ENCODE peak calls at places on chromosomes 11 and 22, in six cellular contexts. J is H1, T is IMR-90, G is neuronal stem cell, C is mesenchymal stem cell, O is H9. R is an unnamed sample.

GRCh38 chr11:92276773-92277172 is 52.2 kb downstream of the FAT3 start:
- DNase-seq in J (no peak), T (peak), G (no peak), C (peak), O (no peak), R (no peak)

GRCh38 chr22:37032134-37032534 is 12.6 kb downstream of the MPST start:
- DNase-seq in J (no peak), T (no peak), G (no peak), C (peak), O (no peak), R (peak)

GRCh38 chr11:63871962-63872832 is 33.3 kb downstream of the MARK2 start:
- DNase-seq in J (no peak), T (peak), G (no peak), C (peak), O (peak), R (peak)

GRCh38 chr11:35682230-35683195 is 19.9 kb downstream of the TRIM44 start:
- DNase-seq in J (no peak), T (no peak), G (no peak), C (no peak), O (no peak), R (no peak)

GRCh38 chr22:16824718-16825687 is at the start of gene XKR3:
- DNase-seq in J (no peak), T (no peak), G (no peak), C (no peak), O (no peak), R (peak)

GRCh38 chr11:120065876-120066275 is 72.0 kb downstream of the TRIM29 start:
- DNase-seq in J (no peak), T (no peak), G (no peak), C (no peak), O (peak), R (no peak)

GRCh38 chr11:2166091-2166851 is 5.3 kb upstream of the INS start:
- DNase-seq in J (no peak), T (no peak), G (no peak), C (no peak), O (peak), R (peak)

GRCh38 chr11:45079943-45080719 is 66.3 kb upstream of the PRDM11 start:
- DNase-seq in J (no peak), T (no peak), G (no peak), C (no peak), O (no peak), R (no peak)

GRCh38 chr11:47124675-47125074 is 52.0 kb downstream of the ARFGAP2 start:
- DNase-seq in J (no peak), T (no peak), G (no peak), C (no peak), O (no peak), R (no peak)

GRCh38 chr22:37633693-37634504 is 5.6 kb upstream of the SH3BP1 start:
- DNase-seq in J (peak), T (peak), G (peak), C (peak), O (peak), R (peak)

GRCh38 chr11:69520186-69520585 is 38.7 kb downstream of the LINC01488 start:
- DNase-seq in J (no peak), T (peak), G (no peak), C (no peak), O (no peak), R (no peak)

GRCh38 chr11:128530119-128531091 is 57.0 kb downstream of the ETS1 start:
- DNase-seq in J (no peak), T (peak), G (no peak), C (peak), O (no peak), R (no peak)

GRCh38 chr11:113690619-113691569 is 15.2 kb downstream of the TMPRSS5 start:
- DNase-seq in J (peak), T (peak), G (peak), C (peak), O (peak), R (peak)

GRCh38 chr11:9760180-9760550 is 96.3 kb downstream of the SWAP70 start:
- DNase-seq in J (no peak), T (peak), G (no peak), C (peak), O (no peak), R (no peak)

GRCh38 chr11:9922806-9923205 is 258.9 kb downstream of the SWAP70 start:
- DNase-seq in J (peak), T (no peak), G (no peak), C (peak), O (peak), R (no peak)

GRCh38 chr11:76048763-76049162 is 157.5 kb downstream of the WNT11 start:
- DNase-seq in J (no peak), T (no peak), G (peak), C (no peak), O (no peak), R (no peak)

GRCh38 chr11:77346906-77347603 is 45.6 kb upstream of the GDPD4 start:
- DNase-seq in J (no peak), T (peak), G (no peak), C (peak), O (no peak), R (peak)

GRCh38 chr22:25085930-25086901 is 113.4 kb upstream of the CRYBB3 start:
- DNase-seq in J (no peak), T (no peak), G (no peak), C (peak), O (no peak), R (no peak)

GRCh38 chr11:68406318-68407313 is 53.9 kb upstream of the PPP6R3 start:
- DNase-seq in J (no peak), T (no peak), G (no peak), C (no peak), O (no peak), R (no peak)

GRCh38 chr22:36325163-36326031 is 62.4 kb downstream of the MYH9 start:
- DNase-seq in J (no peak), T (peak), G (no peak), C (peak), O (no peak), R (no peak)

GRCh38 chr11:91078221-91078620 is 855.4 kb upstream of the CHORDC1 start:
- DNase-seq in J (no peak), T (no peak), G (no peak), C (no peak), O (no peak), R (no peak)

GRCh38 chr11:46247090-46247489 is 30.4 kb upstream of the CREB3L1 start:
- DNase-seq in J (no peak), T (no peak), G (no peak), C (no peak), O (no peak), R (no peak)

GRCh38 chr11:58222730-58223129 is 6.0 kb downstream of the OR10Q1 start:
- DNase-seq in J (no peak), T (peak), G (no peak), C (no peak), O (no peak), R (peak)

GRCh38 chr22:35642305-35642741 is 5.9 kb upstream of the APOL6 start:
- DNase-seq in J (no peak), T (peak), G (no peak), C (peak), O (no peak), R (no peak)

GRCh38 chr11:23233075-23233474 is 372.8 kb upstream of the CCDC179 start:
- DNase-seq in J (no peak), T (peak), G (no peak), C (no peak), O (no peak), R (peak)

GRCh38 chr11:122093731-122094130 is 22.3 kb downstream of the BLID start:
- DNase-seq in J (no peak), T (peak), G (no peak), C (peak), O (no peak), R (no peak)

GRCh38 chr11:108654994-108655631 is 9.8 kb upstream of the DDX10 start:
- DNase-seq in J (no peak), T (peak), G (no peak), C (peak), O (no peak), R (peak)

GRCh38 chr11:17725174-17725573 is 5.8 kb downstream of the MYOD1 start:
- DNase-seq in J (no peak), T (no peak), G (no peak), C (no peak), O (no peak), R (no peak)

GRCh38 chr11:12721816-12722604 is 47.8 kb downstream of the TEAD1 start:
- DNase-seq in J (no peak), T (no peak), G (no peak), C (no peak), O (no peak), R (no peak)

GRCh38 chr11:92829121-92829520 is 140.3 kb upstream of the MTNR1B start:
- DNase-seq in J (no peak), T (no peak), G (no peak), C (no peak), O (no peak), R (no peak)

GRCh38 chr22:31173386-31174145 is 13.6 kb downstream of the RNF185 start:
- DNase-seq in J (no peak), T (peak), G (no peak), C (peak), O (no peak), R (peak)

GRCh38 chr11:130314184-130314748 is 451 bp downstream of the ZBTB44 start:
- DNase-seq in J (no peak), T (peak), G (no peak), C (no peak), O (peak), R (peak)

GRCh38 chr22:45831394-45831793 is 145.6 kb downstream of the WNT7B start:
- DNase-seq in J (no peak), T (peak), G (no peak), C (no peak), O (no peak), R (no peak)

GRCh38 chr11:114340311-114341131 is 44.3 kb downstream of the NNMT start:
- DNase-seq in J (no peak), T (peak), G (peak), C (peak), O (peak), R (peak)

GRCh38 chr11:67352546-67353316 is 615 bp downstream of the POLD4 start:
- DNase-seq in J (no peak), T (no peak), G (no peak), C (no peak), O (peak), R (peak)
- H2BK5ac ChIP-seq in J (peak), T (peak), G (no peak), C (peak), O (peak), R (peak)

GRCh38 chr11:43582024-43582836 is 98.3 kb upstream of the HSD17B12 start:
- DNase-seq in J (no peak), T (no peak), G (no peak), C (no peak), O (no peak), R (no peak)

GRCh38 chr11:43581370-43582023 is 99.0 kb upstream of the HSD17B12 start:
- DNase-seq in J (no peak), T (no peak), G (no peak), C (no peak), O (no peak), R (no peak)

GRCh38 chr11:43579919-43580276 is 100.6 kb upstream of the HSD17B12 start:
- DNase-seq in J (no peak), T (no peak), G (no peak), C (no peak), O (no peak), R (no peak)

GRCh38 chr11:43579171-43579918 is 101.2 kb upstream of the HSD17B12 start:
- DNase-seq in J (no peak), T (peak), G (no peak), C (peak), O (peak), R (peak)

GRCh38 chr11:43580735-43581369 is 99.7 kb upstream of the HSD17B12 start:
- DNase-seq in J (no peak), T (peak), G (no peak), C (no peak), O (no peak), R (no peak)
- H3K14ac ChIP-seq in J (no peak), T (no peak), G (no peak), C (no peak), O (no peak), R (no peak)

DNA sequence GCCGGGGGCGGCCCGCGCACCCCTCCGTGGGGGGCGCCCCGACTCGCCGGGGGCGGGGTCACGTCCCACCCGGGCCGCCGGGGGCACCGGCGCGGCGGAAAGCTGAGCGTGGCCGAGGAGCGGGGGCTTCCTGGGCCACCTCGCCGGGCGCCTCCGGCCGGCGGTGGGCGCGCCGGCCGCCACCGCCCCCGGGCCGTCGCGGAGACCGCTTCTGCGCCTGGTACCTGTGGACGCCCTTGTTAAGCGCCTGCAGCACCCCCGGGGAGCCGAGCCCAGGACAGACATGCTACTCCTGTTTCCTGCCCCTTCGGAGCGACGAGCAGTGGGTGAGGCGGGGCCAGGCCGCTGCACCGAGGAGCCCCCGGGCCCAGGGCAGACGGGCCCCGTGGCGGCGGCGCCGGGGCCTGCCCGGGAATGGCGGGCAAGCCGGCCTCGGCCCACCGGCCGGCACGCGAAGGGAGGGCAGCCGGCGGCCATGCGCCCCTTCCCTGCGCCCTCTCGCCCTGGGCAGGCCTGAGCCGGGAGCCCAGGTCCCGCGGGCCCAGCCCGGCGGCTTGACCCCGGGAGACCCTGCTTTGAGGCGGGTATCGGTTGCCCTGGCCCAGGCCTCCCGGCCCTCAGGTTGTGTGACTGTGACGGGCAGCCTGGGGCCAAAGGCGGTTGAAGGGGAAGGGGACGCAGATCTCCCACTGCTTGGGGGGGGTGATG is 850 bp upstream of the KDM2A start:
- DNase-seq in J (no peak), T (no peak), G (no peak), C (no peak), O (peak), R (peak)
- H2BK5ac ChIP-seq in J (peak), T (peak), G (peak), C (peak), O (no peak), R (peak)

GRCh38 chr22:39967103-39967829 is 7.1 kb downstream of the TMA7B start:
- DNase-seq in J (no peak), T (peak), G (no peak), C (no peak), O (no peak), R (no peak)

GRCh38 chr22:39965749-39966148 is 5.6 kb downstream of the TMA7B start:
- DNase-seq in J (no peak), T (no peak), G (no peak), C (no peak), O (no peak), R (no peak)

GRCh38 chr22:39966522-39966921 is 6.3 kb downstream of the TMA7B start:
- DNase-seq in J (no peak), T (no peak), G (no peak), C (no peak), O (no peak), R (no peak)

GRCh38 chr22:39970742-39971141 is 10.5 kb downstream of the TMA7B start:
- DNase-seq in J (no peak), T (no peak), G (no peak), C (no peak), O (no peak), R (no peak)

GRCh38 chr22:39967996-39968968 is 8.1 kb downstream of the TMA7B start:
- DNase-seq in J (no peak), T (no peak), G (peak), C (no peak), O (no peak), R (no peak)
- H3K14ac ChIP-seq in J (no peak), T (no peak), G (peak), C (peak), O (no peak), R (no peak)

DNA sequence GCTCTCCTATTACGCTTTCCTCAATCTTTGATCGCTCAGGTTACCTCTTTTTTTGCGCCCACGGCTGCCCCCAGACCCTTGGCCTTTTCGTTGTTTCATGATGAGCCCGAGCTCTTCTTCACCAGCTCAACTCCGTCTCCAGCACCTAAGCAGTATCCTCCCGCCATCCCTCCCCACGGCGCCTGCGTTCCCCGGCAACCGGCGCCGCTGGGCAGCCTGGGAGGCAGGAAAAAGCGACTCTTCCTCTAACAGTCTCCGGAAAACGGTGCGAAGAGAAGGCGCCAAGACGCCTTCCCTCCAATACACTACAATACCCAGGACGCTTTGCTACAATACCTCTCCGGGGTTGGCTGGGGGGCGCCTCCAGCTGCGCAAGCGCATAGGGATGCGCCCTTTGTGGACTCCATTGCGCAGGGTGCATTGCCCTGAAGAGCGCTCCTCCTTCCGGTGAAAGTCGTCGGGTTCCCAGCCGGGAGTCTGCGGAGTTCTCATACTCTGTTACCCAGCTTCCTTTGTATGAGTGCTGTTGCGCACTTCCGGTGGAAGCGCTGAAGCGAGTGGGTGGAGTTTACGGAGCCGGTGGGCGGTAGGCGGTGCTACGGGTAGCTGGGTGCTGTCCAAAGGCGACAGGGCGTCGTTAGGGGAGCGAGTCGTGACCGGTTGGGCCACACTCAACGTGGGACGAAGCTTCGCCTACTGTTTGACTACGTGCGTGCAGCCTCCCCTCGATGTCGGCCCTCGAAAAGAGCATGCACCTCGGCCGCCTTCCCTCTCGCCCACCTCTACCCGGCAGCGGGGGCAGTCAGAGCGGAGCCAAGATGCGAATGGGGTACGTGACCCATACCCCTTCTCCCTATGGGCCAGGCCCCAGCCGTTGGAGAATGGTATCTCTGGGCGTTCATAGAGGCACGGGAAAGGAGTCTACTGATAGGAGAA is at the start of the genes C2CD3 and PPME1:
- DNase-seq in J (peak), T (peak), G (peak), C (peak), O (peak), R (peak)
- H2BK5ac ChIP-seq in J (peak), T (peak), G (peak), C (peak), O (no peak), R (no peak)